ENCODE peak calls at places on chromosomes 4 and X, in four cellular contexts. C is prostate gland, L is K562, Z is GM12878. A is an unnamed sample.
A peak's percentile ranks its signal among the peaks of the same experiment; 100 is the strongest.

GRCh38 chrX:136210806-136211205 is 40.4 kb downstream of the MAP7D3 start:
- DNase-seq in C (no peak), L (no peak), Z (no peak), A (no peak)

GRCh38 chr4:22739933-22740332 is 47.2 kb downstream of the GBA3 start:
- DNase-seq in C (no peak), L (no peak), Z (no peak), A (no peak)

GRCh38 chrX:22944945-22945344 is 54.8 kb upstream of the DDX53 start:
- DNase-seq in C (no peak), L (no peak), Z (no peak), A (no peak)

GRCh38 chr4:5256416-5256815 is 205.1 kb downstream of the STK32B start:
- DNase-seq in C (no peak), L (no peak), Z (no peak), A (no peak)

GRCh38 chr4:122480023-122480422 is 23.5 kb upstream of the IL2 start:
- DNase-seq in C (no peak), L (no peak), Z (no peak), A (no peak)

GRCh38 chr4:149830823-149831222 is 15.2 kb upstream of the IQCM start:
- DNase-seq in C (no peak), L (no peak), Z (no peak), A (no peak)

GRCh38 chr4:177442623-177443155 is 452 bp upstream of the AGA start:
- DNase-seq in C (no peak), L (no peak), Z (peak; percentile 38), A (no peak)

GRCh38 chrX:45699158-45699557 is 498.5 kb upstream of the DIPK2B start:
- DNase-seq in C (no peak), L (no peak), Z (no peak), A (no peak)

GRCh38 chr4:133997440-133997839 is 204.1 kb downstream of the PABPC4L start:
- DNase-seq in C (no peak), L (no peak), Z (no peak), A (no peak)

GRCh38 chrX:135396109-135396508 is 25.6 kb upstream of the SMIM10L2A start:
- DNase-seq in C (no peak), L (no peak), Z (no peak), A (no peak)

GRCh38 chrX:111123125-111123524 is 27.1 kb downstream of the PAK3 start:
- DNase-seq in C (no peak), L (no peak), Z (no peak), A (no peak)

GRCh38 chr4:32574803-32575202 is 1854.6 kb downstream of the PCDH7 start:
- DNase-seq in C (no peak), L (no peak), Z (no peak), A (no peak)

GRCh38 chrX:115533485-115533884 is 27.5 kb upstream of the PLS3 start:
- DNase-seq in C (no peak), L (no peak), Z (no peak), A (no peak)

GRCh38 chr4:41747230-41748055 is 1.1 kb downstream of the PHOX2B start:
- DNase-seq in C (no peak), L (no peak), Z (no peak), A (no peak)

GRCh38 chr4:110770353-110770752 is 147.5 kb upstream of the PITX2 start:
- DNase-seq in C (no peak), L (no peak), Z (no peak), A (no peak)

GRCh38 chrX:29941292-29941691 is 274.1 kb upstream of the MAGEB2 start:
- DNase-seq in C (no peak), L (no peak), Z (no peak), A (no peak)

GRCh38 chrX:72060196-72060974 is 71.3 kb downstream of the RTL5 start:
- DNase-seq in C (no peak), L (no peak), Z (no peak), A (no peak)

GRCh38 chr4:174358823-174359222 is 75.1 kb downstream of the CEP44 start:
- DNase-seq in C (no peak), L (no peak), Z (peak; percentile 40), A (no peak)

GRCh38 chrX:55489315-55490009 is at the start of gene USP51:
- DNase-seq in C (peak; percentile 28), L (peak; percentile 27), Z (peak; percentile 16), A (peak; percentile 42)
- TF ChIP-seq POLR2AphosphoS5 in C (peak; percentile 23), L (no peak), Z (no peak), A (no peak)

DNA sequence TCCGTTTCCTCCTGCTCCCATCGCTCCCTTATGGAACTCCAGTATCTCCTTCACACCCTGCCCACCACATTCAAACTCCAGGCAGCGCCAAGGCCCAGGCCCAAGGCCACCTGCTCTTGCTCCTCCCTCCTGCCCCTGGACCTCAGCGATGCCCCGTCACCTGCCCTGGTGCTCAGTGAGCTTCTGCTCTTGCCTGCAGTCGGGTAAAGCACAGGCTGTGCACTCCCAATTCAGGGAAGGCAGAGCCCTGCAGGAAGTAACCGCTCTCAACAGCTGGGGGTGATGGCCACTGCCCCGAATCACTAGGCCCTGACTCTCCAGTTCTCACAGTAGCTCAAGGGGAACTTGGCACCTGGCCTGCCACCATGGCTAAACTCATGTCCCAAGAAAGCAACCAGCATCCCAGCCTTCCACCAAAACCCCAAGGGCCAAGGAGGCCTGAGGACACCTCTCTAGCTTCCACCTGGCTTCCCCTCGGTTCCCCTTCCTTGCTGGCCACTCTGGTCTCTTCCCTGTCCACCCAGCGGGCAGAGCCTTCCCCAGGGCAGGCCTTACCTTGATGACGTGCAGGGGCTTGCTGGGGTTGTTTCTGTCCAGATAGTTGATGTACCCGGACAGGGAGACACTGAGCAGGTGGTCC is 29.3 kb downstream of the WDR1 start:
- DNase-seq in C (no peak), L (no peak), Z (no peak), A (no peak)
- TF ChIP-seq POLR2AphosphoS5 in C (no peak), L (no peak), Z (no peak), A (no peak)

GRCh38 chr4:21628916-21629315 is 319.7 kb downstream of the KCNIP4 start:
- DNase-seq in C (no peak), L (no peak), Z (no peak), A (no peak)

GRCh38 chr4:21628116-21628515 is 320.5 kb downstream of the KCNIP4 start:
- DNase-seq in C (no peak), L (no peak), Z (no peak), A (no peak)

GRCh38 chr4:21625447-21625846 is 323.1 kb downstream of the KCNIP4 start:
- DNase-seq in C (no peak), L (no peak), Z (no peak), A (no peak)
- TF ChIP-seq POLR2AphosphoS5 in C (no peak), L (no peak), Z (no peak), A (no peak)

DNA sequence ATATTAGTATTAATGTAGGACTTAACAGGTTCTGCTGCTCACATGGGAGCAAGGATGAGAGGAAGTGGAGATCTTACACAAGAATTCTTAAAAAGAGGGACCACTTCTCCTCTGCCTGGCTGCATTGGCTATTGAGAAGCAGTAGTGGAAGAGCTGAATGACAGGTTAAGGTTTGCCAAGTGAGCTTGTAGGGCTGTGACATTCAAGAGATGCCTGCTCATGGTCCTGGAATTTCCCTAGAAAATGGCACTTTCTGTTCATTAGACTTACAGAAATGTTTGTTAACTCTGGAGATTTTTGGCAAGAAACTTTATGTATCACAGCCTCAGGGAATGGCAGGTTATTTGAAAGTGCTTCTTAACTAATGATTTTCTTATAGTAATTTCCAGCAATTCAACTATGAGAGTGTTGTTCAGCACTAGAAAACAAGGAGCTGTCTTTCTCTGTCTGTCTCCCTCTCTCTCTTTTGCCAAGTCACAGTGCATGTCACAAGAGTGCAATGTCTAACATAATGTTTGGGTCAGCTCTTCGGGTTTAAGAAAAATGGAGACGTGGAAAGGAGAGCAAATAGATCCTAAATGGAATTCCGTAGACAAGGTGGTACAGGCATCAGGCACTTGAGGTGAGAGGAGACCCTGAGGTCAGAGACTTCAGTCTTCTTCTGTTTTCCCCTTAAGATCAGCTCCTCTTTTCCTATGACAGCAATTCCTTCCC is 8.3 kb upstream of the NAP1L5 start:
- DNase-seq in C (no peak), L (no peak), Z (no peak), A (no peak)
- TF ChIP-seq POLR2AphosphoS5 in C (no peak), L (no peak), Z (no peak), A (no peak)

GRCh38 chr4:11801466-11802446 is 373.1 kb upstream of the HS3ST1 start:
- DNase-seq in C (no peak), L (no peak), Z (no peak), A (no peak)

GRCh38 chr4:11805837-11806236 is 377.1 kb upstream of the HS3ST1 start:
- DNase-seq in C (peak; percentile 9), L (no peak), Z (no peak), A (no peak)
- TF ChIP-seq POLR2AphosphoS5 in C (no peak), L (no peak), Z (no peak), A (no peak)

GRCh38 chr4:37588150-37588549 is 98.0 kb downstream of the RELL1 start:
- DNase-seq in C (no peak), L (no peak), Z (no peak), A (no peak)

GRCh38 chr4:37586194-37586593 is 100.0 kb downstream of the RELL1 start:
- DNase-seq in C (no peak), L (no peak), Z (no peak), A (no peak)

GRCh38 chr4:37584530-37585060 is 101.6 kb downstream of the RELL1 start:
- DNase-seq in C (no peak), L (no peak), Z (no peak), A (no peak)

GRCh38 chr4:37590016-37590415 is 96.2 kb downstream of the RELL1 start:
- DNase-seq in C (no peak), L (no peak), Z (no peak), A (no peak)

DNA sequence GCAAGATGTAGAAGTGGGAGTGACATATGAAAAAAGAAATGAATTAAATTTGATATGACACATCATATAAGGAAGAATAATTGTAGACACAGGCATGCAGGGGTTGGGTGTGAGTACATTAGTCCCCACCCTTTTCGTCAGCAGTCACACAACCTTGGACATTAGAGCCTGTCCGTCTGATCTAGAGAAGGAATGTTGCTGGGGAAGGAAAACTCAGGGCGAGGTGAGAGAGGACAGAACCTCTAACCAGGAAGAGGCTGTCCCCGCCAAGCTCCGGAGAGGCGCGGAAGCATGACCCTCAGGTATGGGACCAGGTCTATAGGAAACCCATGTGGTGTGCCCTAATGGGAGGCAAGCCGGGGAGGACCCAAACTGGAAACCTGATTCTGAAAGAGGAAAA is 102.1 kb downstream of the RELL1 start:
- DNase-seq in C (no peak), L (no peak), Z (no peak), A (peak; percentile 58)
- TF ChIP-seq POLR2AphosphoS5 in C (no peak), L (no peak), Z (no peak), A (no peak)

DNA sequence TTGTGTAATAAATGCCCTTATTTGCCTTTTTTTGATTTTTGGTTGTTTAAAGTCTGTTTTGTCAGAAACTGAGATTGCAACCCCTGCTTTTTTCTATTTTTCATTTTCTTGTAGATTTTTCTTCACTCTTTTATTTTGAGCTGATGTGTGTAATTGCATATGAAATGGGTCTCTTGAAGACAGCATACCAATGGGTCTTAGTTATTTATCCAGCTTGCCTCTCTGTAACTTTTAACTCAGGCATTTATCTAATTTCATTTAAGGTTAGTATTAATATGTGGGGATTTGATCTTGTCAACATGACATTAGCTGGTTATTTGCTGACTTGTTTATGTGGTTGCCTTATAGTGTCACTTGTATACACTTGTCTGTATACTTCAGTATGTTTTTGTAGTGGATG is 378.0 kb downstream of the CPXCR1 start:
- DNase-seq in C (no peak), L (no peak), Z (no peak), A (no peak)
- TF ChIP-seq POLR2AphosphoS5 in C (no peak), L (no peak), Z (no peak), A (no peak)

DNA sequence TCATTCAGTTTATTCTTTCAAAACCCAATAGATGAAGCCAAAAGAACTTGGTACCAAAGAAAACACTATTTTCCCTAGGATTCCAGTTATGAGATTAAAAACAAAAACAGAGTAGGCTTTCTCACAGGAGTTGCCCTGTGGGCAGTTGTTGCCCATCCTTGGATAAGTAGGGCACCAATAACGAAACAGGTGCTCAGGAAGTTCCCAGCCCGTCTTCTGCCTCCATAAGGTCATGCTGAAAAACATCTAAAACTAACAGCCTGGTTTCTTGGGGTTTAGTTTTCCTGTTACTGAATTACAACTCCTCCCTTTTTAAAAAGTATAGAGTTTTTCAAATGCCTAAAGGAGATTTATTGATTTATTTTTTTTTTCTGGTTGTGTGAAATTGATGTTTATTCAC is 14.7 kb downstream of the TSPAN5 start:
- DNase-seq in C (no peak), L (no peak), Z (no peak), A (no peak)
- TF ChIP-seq POLR2AphosphoS5 in C (no peak), L (no peak), Z (no peak), A (no peak)

A was measured in stomach.